ENCODE peak calls at places on chromosome 7, in five cellular contexts. D is ACHN; S is fibroblast of lung; N is activated T-helper 9 cell treated with anti-CD3 and anti-CD28 coated beads, Interleukin-2, amount 50 U/mL, for 16 hours; R is G401. O is an unnamed sample.

GRCh38 chr7:147722119-147722518 is 868.4 kb upstream of the C7orf33 start:
- DNase-seq in D (no peak), S (no peak), N (no peak), R (no peak), O (no peak)

GRCh38 chr7:155011081-155011480 is 8.2 kb upstream of the PAXIP1 start:
- DNase-seq in D (peak), S (no peak), N (no peak), R (no peak), O (no peak)

GRCh38 chr7:156059374-156059773 is 247.1 kb upstream of the SHH start:
- DNase-seq in D (no peak), S (no peak), N (no peak), R (no peak), O (peak)

GRCh38 chr7:128266529-128266890 is 25.4 kb downstream of the LEP start:
- DNase-seq in D (no peak), S (no peak), N (no peak), R (no peak), O (no peak)

GRCh38 chr7:47392241-47392759 is 189.6 kb downstream of the TNS3 start:
- DNase-seq in D (no peak), S (peak), N (no peak), R (peak), O (no peak)

GRCh38 chr7:155230169-155230593 is 67.5 kb upstream of the INSIG1 start:
- DNase-seq in D (peak), S (peak), N (no peak), R (no peak), O (no peak)

GRCh38 chr7:159028456-159029401 is 115.9 kb downstream of the VIPR2 start:
- DNase-seq in D (no peak), S (no peak), N (no peak), R (no peak), O (no peak)

GRCh38 chr7:112596260-112596659 is 115.5 kb downstream of the LSMEM1 start:
- DNase-seq in D (no peak), S (peak), N (no peak), R (no peak), O (no peak)

GRCh38 chr7:107372298-107372697 is 97.6 kb upstream of the GPR22 start:
- DNase-seq in D (no peak), S (peak), N (no peak), R (no peak), O (no peak)